ENCODE peak calls at places on chromosomes 13 and 19, in eight cellular contexts. K, U, D, J, O, G, W and V are unnamed samples. For H3K27me3, the result is how much of the 10 kb centered on the place peaks cover.

GRCh38 chr13:29746167-29746677 is 104.2 kb downstream of the UBL3 start:
- DNase-seq in K (no peak), U (no peak), D (no peak), J (no peak), O (no peak), G (no peak), W (no peak), V (no peak)

GRCh38 chr19:7533925-7534480 is 1.5 kb upstream of the PNPLA6 start:
- DNase-seq in K (peak), U (peak), D (peak), J (peak), O (peak), G (peak), W (peak), V (peak)

GRCh38 chr19:30857388-30857787 is 485.2 kb downstream of the ZNF536 start:
- DNase-seq in K (no peak), U (no peak), D (peak), J (no peak), O (no peak), G (no peak), W (no peak), V (no peak)

GRCh38 chr13:44128522-44128921 is 245.1 kb upstream of the SERP2 start:
- DNase-seq in K (no peak), U (no peak), D (no peak), J (peak), O (peak), G (no peak), W (no peak), V (no peak)

GRCh38 chr13:100724568-100724967 is 50.0 kb upstream of the TMTC4 start:
- DNase-seq in K (no peak), U (no peak), D (no peak), J (no peak), O (no peak), G (no peak), W (no peak), V (no peak)

GRCh38 chr19:8552810-8553209 is 24.4 kb downstream of the MYO1F start:
- DNase-seq in K (peak), U (no peak), D (peak), J (peak), O (peak), G (peak), W (peak), V (no peak)

GRCh38 chr13:99063952-99064351 is 86.1 kb upstream of the DOCK9 start:
- DNase-seq in K (no peak), U (no peak), D (no peak), J (peak), O (no peak), G (no peak), W (no peak), V (peak)

GRCh38 chr13:103358245-103358932 is 292.2 kb upstream of the SLC10A2 start:
- DNase-seq in K (no peak), U (no peak), D (no peak), J (no peak), O (no peak), G (no peak), W (no peak), V (no peak)

GRCh38 chr19:35755550-35756371 is 1.1 kb downstream of the HSPB6 start:
- DNase-seq in K (no peak), U (no peak), D (peak), J (peak), O (no peak), G (no peak), W (peak), V (no peak)

GRCh38 chr19:10871711-10872550 is 578 bp downstream of the CARM1 start:
- DNase-seq in K (peak), U (peak), D (peak), J (no peak), O (no peak), G (peak), W (peak), V (peak)

GRCh38 chr19:45499196-45500180 is 1.2 kb downstream of the PPM1N start:
- DNase-seq in K (peak), U (no peak), D (peak), J (no peak), O (no peak), G (peak), W (peak), V (peak)

GRCh38 chr19:18091217-18091608 is 4.5 kb upstream of the IL12RB1 start:
- DNase-seq in K (no peak), U (no peak), D (no peak), J (no peak), O (no peak), G (peak), W (no peak), V (no peak)

GRCh38 chr13:26525528-26525927 is 32.0 kb upstream of the WASF3 start:
- DNase-seq in K (no peak), U (no peak), D (no peak), J (no peak), O (no peak), G (no peak), W (no peak), V (no peak)

GRCh38 chr13:100542546-100543156 is 45.9 kb downstream of the GGACT start:
- DNase-seq in K (no peak), U (peak), D (peak), J (peak), O (peak), G (peak), W (no peak), V (peak)

GRCh38 chr13:74438911-74439310 is 304.7 kb upstream of the KLF12 start:
- DNase-seq in K (no peak), U (no peak), D (no peak), J (no peak), O (no peak), G (no peak), W (no peak), V (no peak)

GRCh38 chr19:40920300-40921004 is 38.4 kb upstream of the CYP2A7 start:
- DNase-seq in K (no peak), U (no peak), D (no peak), J (no peak), O (no peak), G (no peak), W (no peak), V (no peak)

GRCh38 chr13:24253520-24254150 is 55.7 kb upstream of the C1QTNF9 start:
- DNase-seq in K (no peak), U (no peak), D (no peak), J (no peak), O (no peak), G (no peak), W (no peak), V (no peak)

GRCh38 chr13:65063753-65064152 is 2166.4 kb downstream of the PCDH9 start:
- DNase-seq in K (no peak), U (no peak), D (no peak), J (peak), O (peak), G (no peak), W (no peak), V (peak)

GRCh38 chr19:42246143-42246868 is 3.9 kb upstream of the GSK3A start:
- DNase-seq in K (peak), U (peak), D (peak), J (peak), O (peak), G (no peak), W (peak), V (peak)

GRCh38 chr19:40743926-40744325 is 6.4 kb downstream of the ACTMAP start:
- DNase-seq in K (no peak), U (no peak), D (no peak), J (no peak), O (no peak), G (no peak), W (no peak), V (no peak)

GRCh38 chr19:48629599-48630288 is 7.4 kb downstream of the DBP start:
- DNase-seq in K (peak), U (no peak), D (peak), J (peak), O (peak), G (peak), W (peak), V (peak)

GRCh38 chr13:61852116-61852515 is 436.5 kb upstream of the PCDH20 start:
- DNase-seq in K (no peak), U (no peak), D (no peak), J (no peak), O (no peak), G (no peak), W (no peak), V (no peak)

DNA sequence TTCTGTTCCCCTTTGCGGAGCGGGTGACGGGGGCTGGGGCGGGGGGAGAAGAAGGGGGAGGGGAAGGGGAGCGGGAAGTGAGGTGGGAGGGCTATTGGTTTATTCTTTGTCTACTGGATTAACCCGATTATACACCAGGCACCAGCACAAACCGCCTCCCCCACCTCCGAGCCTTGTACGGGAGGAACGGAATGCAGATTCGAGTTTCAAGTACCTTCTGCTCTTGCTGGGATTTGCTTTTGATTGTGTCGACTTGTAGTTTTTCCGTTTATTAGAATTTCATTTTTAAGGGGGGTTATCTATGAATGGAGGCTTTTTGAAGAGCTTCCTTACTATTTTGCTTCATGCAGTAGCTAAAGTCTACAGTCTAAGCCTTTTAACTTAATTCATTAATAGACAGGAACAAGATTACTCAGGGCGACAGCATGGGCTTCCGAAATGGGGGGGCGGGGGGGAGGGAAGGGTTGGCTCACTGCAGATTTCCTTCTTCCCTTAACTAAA is 895 bp upstream of the SPRY2 start:
- DNase-seq in K (peak), U (peak), D (peak), J (peak), O (peak), G (no peak), W (peak), V (peak)
- H2AFZ ChIP-seq in K (peak), U (peak), D (peak), J (no peak), O (no peak), G (no peak), W (no peak), V (peak)

DNA sequence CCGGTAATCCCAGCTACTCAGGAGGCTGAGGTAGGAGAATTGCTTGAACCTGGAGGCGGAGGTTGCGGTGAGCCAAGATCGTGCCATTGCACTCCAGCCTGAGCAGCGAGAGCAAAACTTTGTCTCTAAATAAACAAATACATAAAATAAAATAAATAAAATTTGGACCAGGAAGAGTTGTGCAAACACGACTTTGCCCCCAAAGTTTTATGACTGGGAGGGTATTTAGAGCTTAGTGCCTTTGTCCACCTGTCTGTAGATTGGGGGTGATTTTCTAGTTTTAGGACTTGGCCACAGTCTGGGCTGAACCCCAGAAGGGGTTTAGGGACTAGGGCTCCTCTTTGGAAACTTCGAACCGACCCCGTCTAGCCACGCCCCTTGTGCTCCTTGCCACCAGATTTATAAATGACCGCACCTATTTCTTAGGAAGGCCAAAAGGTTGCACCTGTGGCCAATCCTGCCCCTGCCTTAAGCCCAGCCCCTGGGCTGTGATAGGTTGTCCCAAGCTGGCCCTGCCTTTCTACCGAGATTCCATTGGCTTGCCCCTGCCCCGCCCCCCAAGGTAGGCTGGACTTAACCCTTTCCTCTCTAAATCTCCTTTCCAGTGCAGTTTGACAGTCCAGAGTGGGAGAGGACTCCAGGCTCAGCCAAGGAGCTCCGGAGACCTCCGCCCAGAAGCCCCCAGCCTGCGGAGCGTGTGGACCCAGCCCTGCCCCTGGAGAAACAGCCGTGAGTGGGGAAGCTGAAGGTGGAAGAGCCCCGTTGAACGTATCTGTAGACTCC is 5.3 kb downstream of the SHD start:
- DNase-seq in K (peak), U (peak), D (peak), J (no peak), O (no peak), G (peak), W (peak), V (no peak)
- H3K27me3 ChIP-seq in K (under half), U (under half), D (under half), J (under half), O (under half), G (under half), W (half or more), V (under half)

DNA sequence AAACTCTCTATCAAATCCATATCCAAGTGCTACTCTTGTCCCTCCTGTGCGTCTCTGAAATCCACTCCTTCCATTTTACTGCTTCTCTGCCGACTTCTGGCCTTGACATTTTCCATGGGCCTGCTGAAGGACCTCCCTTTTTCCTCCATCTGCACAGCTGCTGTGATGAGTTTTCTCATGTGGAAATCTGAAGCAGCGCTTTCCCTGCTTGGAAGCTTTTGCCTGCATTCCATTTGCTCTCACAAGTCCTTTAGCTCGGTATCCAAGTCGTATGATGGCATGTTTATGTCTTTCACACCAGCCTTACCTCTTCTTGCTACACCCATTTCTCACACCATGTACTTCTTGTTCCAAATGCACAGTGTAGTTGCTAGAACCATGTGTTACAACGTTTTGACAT is 328.2 kb downstream of the GPC5 start:
- DNase-seq in K (no peak), U (no peak), D (no peak), J (no peak), O (no peak), G (no peak), W (no peak), V (no peak)
- H2AFZ ChIP-seq in K (no peak), U (no peak), D (no peak), J (no peak), O (no peak), G (no peak), W (no peak), V (no peak)

GRCh38 chr13:111117289-111117688 is 2.2 kb downstream of the ARHGEF7 start:
- DNase-seq in K (no peak), U (no peak), D (no peak), J (peak), O (no peak), G (no peak), W (no peak), V (no peak)
- H3K27me3 ChIP-seq in K (half or more), U (half or more), D (under half), J (under half), O (under half), G (under half), W (under half), V (half or more)

GRCh38 chr19:55493650-55494171 is 5.5 kb downstream of the SSC5D start:
- DNase-seq in K (no peak), U (no peak), D (no peak), J (no peak), O (no peak), G (no peak), W (no peak), V (no peak)
- H2AFZ ChIP-seq in K (no peak), U (no peak), D (no peak), J (no peak), O (peak), G (no peak), W (no peak), V (peak)

GRCh38 chr19:1523412-1524205 is at the start of gene PLK5:
- DNase-seq in K (peak), U (no peak), D (peak), J (no peak), O (no peak), G (no peak), W (peak), V (no peak)
- H3K27me3 ChIP-seq in K (half or more), U (under half), D (under half), J (under half), O (under half), G (under half), W (half or more), V (under half)

GRCh38 chr13:52009985-52010384 is 1.3 kb downstream of the ATP7B start:
- DNase-seq in K (no peak), U (no peak), D (no peak), J (no peak), O (no peak), G (no peak), W (no peak), V (no peak)
- H2AFZ ChIP-seq in K (no peak), U (no peak), D (no peak), J (no peak), O (no peak), G (no peak), W (no peak), V (no peak)

DNA sequence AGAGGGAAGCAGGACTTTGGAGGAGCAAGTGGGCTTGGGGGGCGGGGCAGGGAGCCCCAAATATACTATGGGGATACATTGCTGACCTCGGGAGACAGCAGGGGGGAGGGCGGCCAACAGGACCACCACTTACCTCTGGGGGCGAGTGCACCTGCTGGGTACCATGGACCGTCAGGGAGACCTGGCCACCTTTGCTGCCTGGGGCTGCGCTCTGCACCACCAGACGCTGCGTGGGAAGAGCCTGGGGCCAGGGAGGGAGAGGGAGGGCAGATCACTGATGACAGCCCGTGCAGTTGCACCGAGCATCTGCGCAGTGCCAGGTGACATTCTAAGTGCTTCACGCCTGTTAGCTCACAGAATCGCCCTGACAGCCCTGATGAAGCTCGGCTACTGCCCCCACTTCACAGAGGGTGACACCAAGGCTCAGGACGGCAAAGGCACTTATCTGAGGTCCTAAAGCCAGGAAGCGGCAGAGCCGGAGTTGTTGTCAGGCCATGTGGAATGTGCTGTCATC is 24.1 kb downstream of the RFX1 start:
- DNase-seq in K (no peak), U (no peak), D (no peak), J (no peak), O (no peak), G (no peak), W (no peak), V (no peak)
- H3K27me3 ChIP-seq in K (under half), U (under half), D (under half), J (under half), O (under half), G (under half), W (under half), V (under half)